ENCODE peak calls at places on chromosomes 1 and 21, in five cellular contexts. X is B cell, J is foreskin fibroblast, F is SK-N-SH, N is activated B cell treated with CpG ODN at 0.5 μM for 24 hours. Y is an unnamed sample.

GRCh38 chr1:225811622-225812487 is 1.9 kb downstream of the EPHX1 start:
- DNase-seq in X (no peak), J (no peak), F (no peak), N (no peak), Y (no peak)

GRCh38 chr1:47232187-47232874 is at the start of gene TAL1:
- DNase-seq in X (no peak), J (no peak), F (peak), N (no peak), Y (no peak)

GRCh38 chr1:58848818-58849411 is 65.1 kb upstream of the JUN start:
- DNase-seq in X (no peak), J (peak), F (peak), N (no peak), Y (no peak)

GRCh38 chr1:23553896-23554480 is 5.3 kb downstream of the ID3 start:
- DNase-seq in X (no peak), J (no peak), F (no peak), N (no peak), Y (no peak)

GRCh38 chr1:164610528-164611222 is 51.7 kb downstream of the PBX1 start:
- DNase-seq in X (no peak), J (no peak), F (no peak), N (no peak), Y (no peak)

GRCh38 chr1:43545686-43546387 is 15.2 kb downstream of the PTPRF start:
- DNase-seq in X (no peak), J (no peak), F (peak), N (no peak), Y (peak)

GRCh38 chr1:21335750-21336168 is 45.5 kb upstream of the ECE1 start:
- DNase-seq in X (no peak), J (no peak), F (peak), N (no peak), Y (no peak)

GRCh38 chr1:111976842-111977241 is 12.6 kb downstream of the KCND3 start:
- DNase-seq in X (no peak), J (no peak), F (no peak), N (no peak), Y (no peak)

GRCh38 chr1:180360333-180361075 is 130.4 kb downstream of the LHX4 start:
- DNase-seq in X (no peak), J (peak), F (no peak), N (no peak), Y (no peak)

GRCh38 chr1:43437031-43437973 is 16.4 kb downstream of the HYI start:
- DNase-seq in X (no peak), J (no peak), F (no peak), N (peak), Y (no peak)

GRCh38 chr1:25095635-25096200 is 136.6 kb downstream of the SYF2 start:
- DNase-seq in X (no peak), J (no peak), F (no peak), N (no peak), Y (no peak)

GRCh38 chr1:90344963-90345730 is 350.2 kb downstream of the ZNF326 start:
- DNase-seq in X (no peak), J (no peak), F (no peak), N (no peak), Y (no peak)

GRCh38 chr1:56758135-56758534 is 61.1 kb downstream of the FYB2 start:
- DNase-seq in X (no peak), J (no peak), F (peak), N (no peak), Y (no peak)
- TF ChIP-seq CTCF in X (no peak), J (no peak), F (no peak), N (no peak), Y (no peak)

DNA sequence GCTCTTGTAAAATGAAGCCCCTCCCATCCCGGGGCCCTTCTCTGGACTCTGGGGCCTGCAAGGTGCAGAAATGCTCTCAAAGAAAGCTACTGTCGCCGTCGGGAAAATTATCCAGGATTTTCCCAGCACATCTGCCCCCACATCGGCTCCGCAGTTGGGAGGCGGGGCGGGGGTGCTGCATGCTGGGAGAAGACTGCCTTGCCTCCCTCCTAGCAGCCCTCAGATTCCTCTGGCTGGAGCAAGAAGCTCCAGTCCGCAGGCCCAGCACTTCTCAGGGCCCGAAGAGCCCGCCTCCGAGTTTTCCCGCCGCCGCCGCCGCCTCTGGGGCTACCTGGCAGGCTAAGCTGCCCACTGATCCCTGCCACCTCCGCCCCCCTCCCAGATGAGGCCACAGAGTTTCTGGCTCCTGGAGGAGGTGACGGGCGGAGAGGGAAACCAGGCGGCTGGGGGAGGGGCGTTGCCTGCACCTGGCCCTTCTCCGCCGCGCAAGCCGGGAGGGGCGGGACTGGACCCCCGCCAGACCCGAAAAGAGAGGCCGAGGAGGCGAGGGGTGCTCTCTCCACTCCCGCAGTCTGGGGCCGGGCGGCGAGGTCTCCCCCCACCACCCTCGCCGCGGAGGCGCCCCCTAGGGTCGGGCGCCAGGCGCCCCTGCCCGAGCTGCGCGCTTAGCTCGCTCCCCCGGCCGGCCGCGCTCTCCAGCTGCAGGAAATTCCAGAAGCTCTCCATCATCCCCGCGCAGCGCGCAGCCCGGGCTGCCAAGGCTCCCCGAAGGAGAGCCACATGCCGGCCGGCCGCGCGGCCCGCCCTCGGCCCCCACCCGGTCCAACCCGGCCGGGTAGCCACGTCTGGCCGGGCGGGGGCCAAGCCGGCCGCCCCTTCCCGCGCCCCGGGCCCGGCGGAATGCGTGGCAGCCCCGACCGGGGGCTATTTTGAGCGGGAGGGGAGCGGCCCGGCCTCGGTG is 28.8 kb downstream of the AHDC1 start:
- DNase-seq in X (peak), J (peak), F (peak), N (no peak), Y (peak)
- TF ChIP-seq CTCF in X (peak), J (no peak), F (peak), N (no peak), Y (peak)

DNA sequence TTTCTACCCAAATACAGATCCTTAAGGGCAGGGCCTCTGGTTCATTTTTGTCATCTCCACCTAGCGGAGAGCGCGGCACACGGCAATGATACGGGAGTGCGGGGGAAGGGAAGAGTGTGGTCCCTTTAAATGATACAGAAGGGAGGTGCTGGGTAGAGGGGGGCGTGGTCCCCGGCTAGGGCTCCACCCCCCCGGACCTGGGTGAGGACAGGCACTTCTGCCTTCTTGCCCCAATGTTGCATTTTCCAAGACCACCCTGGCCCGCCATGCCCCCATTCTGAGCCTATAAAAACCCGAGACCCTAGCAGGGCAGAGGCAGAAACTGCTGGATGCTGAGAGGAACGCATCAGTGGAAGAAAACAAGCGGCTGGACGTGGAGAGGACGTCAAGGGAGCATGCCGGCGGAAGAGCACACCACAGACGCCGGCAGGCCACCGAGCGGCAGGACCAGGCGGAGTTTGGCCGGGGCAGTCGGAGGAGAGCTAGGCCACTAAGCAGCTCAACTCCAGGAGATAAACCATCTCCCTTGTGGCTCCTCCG is 30.0 kb downstream of the LRRC3 start:
- DNase-seq in X (peak), J (no peak), F (peak), N (no peak), Y (peak)
- TF ChIP-seq CTCF in X (no peak), J (no peak), F (peak), N (no peak), Y (peak)

GRCh38 chr21:41111681-41112080 is 56.3 kb upstream of the BACE2 start:
- DNase-seq in X (no peak), J (no peak), F (no peak), N (no peak), Y (no peak)

GRCh38 chr21:41109174-41109573 is 58.8 kb upstream of the BACE2 start:
- DNase-seq in X (no peak), J (no peak), F (no peak), N (no peak), Y (no peak)

GRCh38 chr21:41112740-41113692 is 54.9 kb upstream of the BACE2 start:
- DNase-seq in X (no peak), J (peak), F (peak), N (no peak), Y (no peak)

GRCh38 chr21:41107602-41108001 is 60.4 kb upstream of the BACE2 start:
- DNase-seq in X (no peak), J (no peak), F (no peak), N (no peak), Y (no peak)

GRCh38 chr21:41110664-41111063 is 57.3 kb upstream of the BACE2 start:
- DNase-seq in X (no peak), J (no peak), F (no peak), N (no peak), Y (no peak)
- TF ChIP-seq CTCF in X (no peak), J (no peak), F (no peak), N (no peak), Y (no peak)

GRCh38 chr1:205351984-205352713 is 4.6 kb downstream of the KLHDC8A start:
- DNase-seq in X (no peak), J (no peak), F (peak), N (no peak), Y (peak)
- TF ChIP-seq CTCF in X (no peak), J (no peak), F (no peak), N (no peak), Y (no peak)

GRCh38 chr1:2110191-2110737 is 60.1 kb downstream of the PRKCZ start:
- DNase-seq in X (no peak), J (no peak), F (no peak), N (no peak), Y (no peak)

GRCh38 chr1:2108213-2108876 is 58.1 kb downstream of the PRKCZ start:
- DNase-seq in X (no peak), J (no peak), F (peak), N (no peak), Y (peak)

GRCh38 chr1:2107586-2108212 is 57.5 kb downstream of the PRKCZ start:
- DNase-seq in X (no peak), J (no peak), F (no peak), N (no peak), Y (no peak)

GRCh38 chr1:2109581-2110021 is 59.4 kb downstream of the PRKCZ start:
- DNase-seq in X (no peak), J (no peak), F (no peak), N (no peak), Y (peak)

DNA sequence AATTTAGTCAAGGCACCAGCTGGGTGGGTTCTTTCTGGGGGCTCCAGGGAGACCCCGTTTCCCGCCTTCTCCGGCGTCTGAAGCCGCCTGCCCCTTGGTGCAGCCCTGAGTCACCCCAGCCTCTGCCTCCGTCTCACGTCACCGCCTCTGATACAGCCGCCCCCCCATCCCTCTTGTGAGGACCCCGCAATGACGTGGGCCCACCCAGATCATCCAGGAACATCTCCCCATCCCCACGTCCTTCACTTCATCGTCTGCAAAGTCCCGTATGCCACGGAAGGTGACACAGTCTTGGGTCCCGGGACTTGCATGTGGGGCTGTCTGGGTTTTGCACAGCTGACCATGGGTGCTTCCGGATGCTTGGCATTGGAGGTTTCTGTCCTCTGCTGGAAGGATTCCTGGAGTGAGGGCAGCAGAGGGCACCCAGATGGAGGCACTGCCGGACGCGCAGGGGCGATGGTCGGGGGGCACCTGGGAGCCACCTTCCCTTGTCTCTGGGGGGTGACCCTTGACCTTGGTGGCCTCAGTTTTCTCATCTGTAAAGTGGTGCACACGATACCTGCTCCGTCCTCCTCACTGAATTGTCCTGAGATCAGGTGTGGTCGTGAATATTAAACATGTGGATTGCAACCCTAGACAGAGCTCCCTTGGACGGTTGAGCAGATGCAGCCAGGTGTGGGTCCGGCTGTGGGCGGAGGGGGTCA is 58.8 kb downstream of the PRKCZ start:
- DNase-seq in X (no peak), J (no peak), F (no peak), N (no peak), Y (no peak)
- TF ChIP-seq CTCF in X (no peak), J (no peak), F (no peak), N (no peak), Y (peak)

GRCh38 chr21:29671728-29672127 is 268.1 kb downstream of the GRIK1 start:
- DNase-seq in X (no peak), J (no peak), F (no peak), N (no peak), Y (no peak)
- TF ChIP-seq CTCF in X (no peak), J (no peak), F (peak), N (no peak), Y (no peak)

GRCh38 chr1:38608202-38608864 is 251.2 kb downstream of the RRAGC start:
- DNase-seq in X (no peak), J (no peak), F (peak), N (no peak), Y (peak)
- TF ChIP-seq CTCF in X (peak), J (peak), F (peak), N (no peak), Y (peak)

GRCh38 chr1:63022319-63022718 is 238.4 kb downstream of the ATG4C start:
- DNase-seq in X (no peak), J (no peak), F (no peak), N (no peak), Y (no peak)
- TF ChIP-seq CTCF in X (no peak), J (no peak), F (no peak), N (no peak), Y (no peak)

DNA sequence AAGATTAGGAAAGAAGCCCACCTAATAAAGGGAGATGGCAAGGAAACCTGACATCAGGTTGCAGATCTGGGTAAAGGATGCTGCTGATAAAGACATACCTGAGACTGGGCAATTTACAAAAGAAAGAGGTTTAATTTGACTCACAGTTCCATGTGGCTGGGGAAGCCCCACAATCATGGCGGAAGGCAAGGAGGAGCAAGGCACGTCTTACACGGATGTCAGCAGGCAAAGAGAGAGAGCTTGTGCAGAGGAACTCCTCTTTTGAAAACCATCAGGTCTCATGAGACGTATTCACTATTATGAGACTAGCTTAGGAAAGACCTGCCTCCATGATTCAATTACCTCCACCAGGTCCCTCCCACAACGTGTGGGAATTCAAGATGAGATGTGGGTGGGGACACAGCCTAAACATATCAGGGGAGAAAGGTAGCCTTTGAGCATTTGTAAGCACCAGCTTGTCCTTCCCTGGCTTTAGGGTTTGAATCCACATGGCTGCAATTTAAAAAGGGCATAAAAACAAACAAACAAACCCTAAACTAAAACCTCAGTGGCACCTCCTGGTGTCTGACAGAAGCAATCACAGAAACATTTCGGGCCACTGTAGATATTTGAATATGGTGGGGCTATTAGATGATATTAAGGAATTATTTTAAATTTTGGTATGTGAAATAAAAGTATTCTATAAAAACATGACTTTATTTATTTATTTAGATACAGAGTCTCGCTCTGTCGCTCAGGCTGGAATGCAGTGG is 33.1 kb downstream of the SLC2A7 start:
- DNase-seq in X (no peak), J (no peak), F (no peak), N (no peak), Y (no peak)
- TF ChIP-seq CTCF in X (no peak), J (peak), F (peak), N (no peak), Y (no peak)